ENCODE peak calls at places on chromosomes 4 and X, in nine cellular contexts. K, D, I, V, X, G, A, Y and C are unnamed samples.

GRCh38 chr4:7197910-7198309 is 5.6 kb downstream of the SORCS2 start:
- DNase-seq in K (no peak), D (no peak), I (no peak), V (no peak), X (no peak), G (no peak), A (no peak), Y (no peak), C (no peak)

GRCh38 chrX:110281377-110281776 is 36.5 kb downstream of the AMMECR1 start:
- DNase-seq in K (no peak), D (no peak), I (no peak), V (no peak), X (no peak), G (no peak), A (no peak), Y (no peak), C (no peak)

GRCh38 chr4:176788248-176788647 is 4.5 kb downstream of the VEGFC start:
- DNase-seq in K (no peak), D (no peak), I (no peak), V (no peak), X (no peak), G (no peak), A (no peak), Y (no peak), C (no peak)

GRCh38 chr4:5787311-5787710 is 76.3 kb downstream of the EVC start:
- DNase-seq in K (no peak), D (no peak), I (no peak), V (no peak), X (peak), G (no peak), A (no peak), Y (no peak), C (no peak)

GRCh38 chrX:101617211-101618191 is at the start of gene ARMCX6:
- DNase-seq in K (peak), D (peak), I (peak), V (peak), X (peak), G (peak), A (peak), Y (peak), C (peak)

GRCh38 chr4:166312166-166312565 is 439.1 kb downstream of the TLL1 start:
- DNase-seq in K (no peak), D (no peak), I (no peak), V (no peak), X (no peak), G (peak), A (no peak), Y (no peak), C (peak)

GRCh38 chrX:2485460-2485753 is 15.4 kb downstream of the DHRSX start:
- DNase-seq in K (no peak), D (no peak), I (no peak), V (no peak), X (no peak), G (no peak), A (peak), Y (peak), C (no peak)

GRCh38 chr4:94011190-94011589 is 182.6 kb downstream of the ATOH1 start:
- DNase-seq in K (no peak), D (no peak), I (no peak), V (no peak), X (no peak), G (no peak), A (no peak), Y (no peak), C (no peak)

GRCh38 chr4:166092797-166093196 is 219.8 kb downstream of the TLL1 start:
- DNase-seq in K (no peak), D (no peak), I (peak), V (no peak), X (no peak), G (no peak), A (no peak), Y (no peak), C (no peak)

GRCh38 chrX:108270739-108271396 is 167.4 kb downstream of the COL4A6 start:
- DNase-seq in K (no peak), D (peak), I (peak), V (no peak), X (no peak), G (peak), A (no peak), Y (peak), C (no peak)

GRCh38 chrX:74293343-74293946 is 10.5 kb upstream of the ZCCHC13 start:
- DNase-seq in K (peak), D (peak), I (peak), V (peak), X (peak), G (peak), A (no peak), Y (peak), C (peak)

GRCh38 chrX:48045410-48046311 is 25.8 kb downstream of the ZNF630 start:
- DNase-seq in K (no peak), D (peak), I (peak), V (no peak), X (no peak), G (peak), A (peak), Y (peak), C (peak)

GRCh38 chr4:109164011-109164410 is 138.4 kb downstream of the COL25A1 start:
- DNase-seq in K (no peak), D (peak), I (peak), V (no peak), X (no peak), G (peak), A (no peak), Y (no peak), C (peak)

GRCh38 chrX:24426340-24426913 is 38.7 kb upstream of the PDK3 start:
- DNase-seq in K (no peak), D (no peak), I (peak), V (peak), X (no peak), G (peak), A (no peak), Y (peak), C (no peak)

GRCh38 chrX:103535206-103535605 is 15.9 kb upstream of the RAB40A start:
- DNase-seq in K (no peak), D (no peak), I (no peak), V (no peak), X (no peak), G (no peak), A (no peak), Y (no peak), C (no peak)

GRCh38 chr4:71266090-71266794 is 72.6 kb upstream of the SLC4A4 start:
- DNase-seq in K (no peak), D (peak), I (no peak), V (no peak), X (no peak), G (peak), A (no peak), Y (peak), C (peak)

GRCh38 chr4:72629540-72629939 is 60.5 kb upstream of the ADAMTS3 start:
- DNase-seq in K (no peak), D (peak), I (peak), V (no peak), X (no peak), G (peak), A (no peak), Y (peak), C (no peak)

GRCh38 chrX:29858714-29859113 is 356.6 kb upstream of the MAGEB2 start:
- DNase-seq in K (no peak), D (no peak), I (peak), V (no peak), X (no peak), G (peak), A (no peak), Y (peak), C (peak)

GRCh38 chr4:108352664-108353308 is 184.1 kb upstream of the LEF1 start:
- DNase-seq in K (no peak), D (no peak), I (no peak), V (no peak), X (no peak), G (no peak), A (no peak), Y (no peak), C (no peak)

GRCh38 chrX:56796641-56797395 is 67.8 kb downstream of the NBDY start:
- DNase-seq in K (no peak), D (no peak), I (no peak), V (no peak), X (no peak), G (no peak), A (no peak), Y (no peak), C (no peak)

GRCh38 chrX:9724711-9725110 is 40.9 kb downstream of the GPR143 start:
- DNase-seq in K (no peak), D (peak), I (peak), V (no peak), X (no peak), G (peak), A (no peak), Y (no peak), C (peak)

GRCh38 chr4:122798101-122798500 is 28.5 kb upstream of the FGF2 start:
- DNase-seq in K (no peak), D (peak), I (peak), V (no peak), X (no peak), G (peak), A (peak), Y (peak), C (peak)

DNA sequence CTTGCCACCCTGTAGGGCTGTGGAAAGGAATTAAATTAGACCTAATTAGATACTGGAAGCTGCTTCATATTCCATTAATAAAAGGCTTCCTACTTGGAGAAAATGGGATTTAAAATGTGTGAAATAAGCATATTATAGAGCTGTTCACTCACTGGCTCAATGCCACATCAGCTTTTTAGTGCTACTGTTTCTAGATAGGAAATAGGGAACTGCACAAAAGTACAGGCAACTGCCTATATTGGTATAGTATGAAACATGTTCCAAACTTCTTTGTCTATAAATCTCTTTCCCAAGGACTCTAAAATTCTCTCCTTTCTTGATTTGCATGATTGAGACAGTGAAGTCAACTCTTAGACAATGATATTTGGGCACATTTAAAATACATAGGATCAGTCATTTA is 408.0 kb upstream of the AADAT start:
- DNase-seq in K (no peak), D (no peak), I (no peak), V (no peak), X (no peak), G (peak), A (no peak), Y (no peak), C (no peak)
- H3K4me3 ChIP-seq in K (no peak), D (no peak), I (no peak), V (no peak), X (no peak), G (no peak), A (no peak), Y (no peak), C (no peak)

GRCh38 chr4:3251691-3252479 is 2.9 kb downstream of the MSANTD1 start:
- DNase-seq in K (peak), D (no peak), I (no peak), V (no peak), X (no peak), G (no peak), A (no peak), Y (no peak), C (no peak)

GRCh38 chr4:3252480-3252828 is 3.5 kb downstream of the MSANTD1 start:
- DNase-seq in K (no peak), D (no peak), I (no peak), V (no peak), X (no peak), G (no peak), A (no peak), Y (no peak), C (no peak)

GRCh38 chr4:3249681-3250437 is 900 bp downstream of the MSANTD1 start:
- DNase-seq in K (no peak), D (no peak), I (no peak), V (no peak), X (no peak), G (no peak), A (no peak), Y (no peak), C (no peak)

GRCh38 chr4:3250438-3250955 is 1.5 kb downstream of the MSANTD1 start:
- DNase-seq in K (peak), D (no peak), I (no peak), V (no peak), X (no peak), G (no peak), A (no peak), Y (no peak), C (no peak)

GRCh38 chr4:3250956-3251690 is 2.2 kb downstream of the MSANTD1 start:
- DNase-seq in K (peak), D (no peak), I (peak), V (no peak), X (no peak), G (no peak), A (no peak), Y (no peak), C (no peak)
- H3K4me3 ChIP-seq in K (no peak), D (no peak), I (no peak), V (no peak), X (no peak), G (no peak), A (no peak), Y (no peak), C (no peak)

DNA sequence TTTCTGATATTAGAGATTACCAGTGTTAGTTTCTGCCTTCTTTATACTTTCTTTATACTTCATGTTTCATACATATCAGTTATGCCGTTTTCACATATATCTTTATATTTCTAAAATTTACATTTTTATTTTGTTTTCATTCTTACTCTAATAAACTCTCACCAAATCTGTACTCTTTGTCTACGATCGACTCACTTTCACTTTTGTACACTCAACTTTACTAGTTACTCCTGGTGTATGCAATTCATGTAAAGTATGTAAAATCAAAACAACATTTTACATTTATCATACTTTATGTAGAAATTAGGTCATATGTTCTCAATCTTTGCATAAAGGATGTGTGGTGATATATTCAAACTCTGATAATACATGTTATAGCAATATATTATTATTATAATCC is 59.9 kb downstream of the UGT2A3 start:
- DNase-seq in K (no peak), D (no peak), I (no peak), V (no peak), X (no peak), G (no peak), A (no peak), Y (no peak), C (no peak)
- H3K4me3 ChIP-seq in K (no peak), D (peak), I (no peak), V (no peak), X (no peak), G (no peak), A (no peak), Y (no peak), C (no peak)

DNA sequence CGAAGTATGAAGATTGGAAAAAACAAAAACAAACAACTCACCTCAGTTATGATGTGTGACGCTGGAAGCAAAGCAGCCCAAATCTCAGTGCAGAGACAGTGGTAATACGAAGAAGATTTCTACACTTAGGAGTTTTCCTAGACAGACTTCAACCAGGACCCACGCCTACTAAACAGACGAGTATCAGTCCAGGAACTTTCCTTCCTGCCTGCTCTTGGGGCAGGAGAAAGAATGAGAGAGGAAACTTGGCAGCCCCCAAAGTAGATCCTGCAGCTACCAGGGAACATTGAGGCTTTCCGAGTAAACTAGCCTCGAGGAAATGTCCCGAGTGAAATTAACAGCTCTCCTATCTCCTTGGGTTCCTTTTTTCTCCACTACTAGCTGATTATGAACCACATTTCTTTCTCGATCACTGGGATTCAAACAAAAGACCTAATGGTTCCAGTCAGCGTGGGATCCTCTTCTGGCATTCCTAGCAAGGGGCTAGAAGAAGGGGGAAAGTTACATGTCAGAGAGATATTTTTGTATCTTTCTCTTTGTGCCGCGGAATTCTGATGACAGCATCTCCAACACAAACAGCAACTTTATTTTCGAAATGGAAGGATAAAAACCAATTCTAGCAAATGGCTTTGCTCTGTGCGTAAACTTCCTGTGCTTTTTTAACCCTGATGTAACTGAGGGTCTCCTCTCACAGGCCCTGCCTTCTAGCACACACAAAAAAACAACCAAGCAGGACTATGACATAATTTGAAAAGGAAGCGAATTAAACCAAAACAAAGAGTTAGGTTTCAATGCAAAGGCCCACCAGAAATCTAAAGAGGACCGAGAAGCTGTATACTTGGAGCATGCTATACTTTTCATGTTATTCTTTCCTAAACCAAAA is 53.2 kb downstream of the PPM1K start:
- DNase-seq in K (no peak), D (no peak), I (no peak), V (no peak), X (peak), G (peak), A (no peak), Y (peak), C (peak)
- H3K4me3 ChIP-seq in K (no peak), D (peak), I (no peak), V (no peak), X (no peak), G (peak), A (peak), Y (no peak), C (peak)

DNA sequence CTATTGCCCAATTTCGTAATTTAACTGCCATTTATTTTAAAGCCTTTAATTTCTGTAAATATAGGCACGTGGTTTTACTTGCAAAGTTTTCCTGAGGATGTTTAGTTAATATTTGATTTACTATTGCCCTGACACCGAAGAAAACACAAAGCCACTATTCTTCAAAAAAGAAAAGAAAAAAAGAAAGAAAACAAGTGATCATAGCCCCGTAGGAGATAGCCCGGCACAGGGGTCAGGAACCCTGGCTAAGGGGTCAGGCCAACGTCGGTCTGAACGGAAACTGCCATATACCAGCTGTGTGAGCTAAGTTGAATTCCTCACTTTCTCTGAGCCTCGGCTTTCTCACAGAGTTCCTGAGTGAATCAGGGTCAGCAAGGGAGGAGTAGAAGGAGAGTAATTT is 17.7 kb upstream of the LAMP2 start:
- DNase-seq in K (no peak), D (no peak), I (no peak), V (no peak), X (no peak), G (no peak), A (no peak), Y (no peak), C (no peak)
- H3K4me3 ChIP-seq in K (no peak), D (no peak), I (no peak), V (no peak), X (no peak), G (no peak), A (no peak), Y (no peak), C (no peak)

GRCh38 chrX:17375361-17375630 is 296 bp downstream of the NHS start:
- DNase-seq in K (no peak), D (no peak), I (peak), V (no peak), X (no peak), G (no peak), A (no peak), Y (no peak), C (no peak)

GRCh38 chrX:17374619-17375360 is at the start of gene NHS:
- DNase-seq in K (peak), D (peak), I (peak), V (no peak), X (peak), G (peak), A (no peak), Y (peak), C (peak)

GRCh38 chrX:17376381-17377046 is 1.5 kb downstream of the NHS start:
- DNase-seq in K (no peak), D (no peak), I (peak), V (no peak), X (peak), G (peak), A (no peak), Y (peak), C (no peak)

GRCh38 chrX:17377047-17377692 is 2.2 kb downstream of the NHS start:
- DNase-seq in K (peak), D (no peak), I (peak), V (no peak), X (peak), G (peak), A (no peak), Y (peak), C (no peak)

DNA sequence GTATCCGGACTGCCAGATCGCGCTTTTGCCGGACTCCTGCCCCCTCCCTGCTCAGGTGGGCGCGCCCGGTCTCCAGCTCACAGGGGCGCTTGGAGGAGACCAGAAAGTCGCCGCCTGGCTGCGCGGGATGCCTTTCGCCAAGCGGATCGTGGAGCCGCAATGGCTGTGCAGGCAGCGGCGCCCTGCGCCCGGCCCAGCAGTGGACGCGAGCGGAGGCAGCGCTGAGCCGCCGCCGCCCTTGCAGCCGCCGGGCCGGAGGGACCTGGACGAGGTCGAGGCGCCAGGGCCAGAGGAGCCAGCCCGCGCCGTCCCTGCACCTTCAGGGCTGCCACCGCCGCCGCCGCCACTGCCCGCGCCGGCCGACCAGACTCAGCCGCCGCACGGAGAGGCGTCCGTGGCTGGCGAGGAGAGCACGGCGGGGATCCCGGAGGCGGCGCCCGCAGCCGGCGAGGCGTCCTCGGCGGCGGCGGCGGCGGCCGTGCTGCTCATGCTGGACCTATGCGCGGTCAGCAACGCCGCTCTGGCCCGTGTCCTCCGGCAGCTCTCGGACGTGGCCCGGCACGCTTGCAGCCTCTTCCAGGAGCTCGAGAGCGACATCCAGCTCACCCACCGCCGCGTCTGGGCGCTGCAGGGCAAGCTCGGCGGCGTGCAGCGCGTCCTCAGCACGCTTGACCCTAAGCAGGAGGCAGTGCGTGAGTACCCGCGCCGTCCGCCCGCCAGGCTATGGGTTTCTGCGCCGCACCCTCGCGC is 806 bp downstream of the NHS start:
- DNase-seq in K (peak), D (peak), I (peak), V (no peak), X (peak), G (peak), A (no peak), Y (peak), C (no peak)
- H3K4me3 ChIP-seq in K (no peak), D (peak), I (peak), V (no peak), X (peak), G (peak), A (peak), Y (peak), C (peak)

DNA sequence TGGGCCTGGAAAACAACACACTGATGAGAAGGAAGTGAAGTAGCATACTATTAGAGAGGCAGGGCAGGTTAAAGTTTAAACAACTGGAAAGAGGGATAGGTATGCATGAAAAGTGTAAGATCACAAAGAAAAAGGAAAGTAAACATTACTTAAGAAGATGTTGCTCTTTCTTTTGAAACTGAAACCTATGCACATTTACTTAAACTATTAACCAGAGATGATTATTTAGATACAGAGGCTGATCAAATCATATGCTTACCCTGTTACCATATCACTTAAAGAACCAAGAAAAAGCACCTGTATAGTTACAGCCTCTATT is 37.8 kb downstream of the NAP1L5 start:
- DNase-seq in K (no peak), D (no peak), I (no peak), V (no peak), X (no peak), G (peak), A (no peak), Y (no peak), C (no peak)
- H3K4me3 ChIP-seq in K (no peak), D (no peak), I (no peak), V (no peak), X (no peak), G (no peak), A (no peak), Y (no peak), C (no peak)

GRCh38 chr4:164384416-164384815 is 369.5 kb upstream of the SMIM31 start:
- DNase-seq in K (no peak), D (no peak), I (no peak), V (no peak), X (no peak), G (no peak), A (no peak), Y (no peak), C (no peak)
- H3K4me3 ChIP-seq in K (no peak), D (no peak), I (no peak), V (no peak), X (peak), G (no peak), A (no peak), Y (no peak), C (no peak)